ENCODE peak calls at places on chromosomes 13 and 19, in ten cellular contexts. One of them, this sample, is unnamed.

GRCh38 chr19:33284146-33284643 is 18.1 kb downstream of the CEBPA start:
- DNase-seq in fibroblast of lung: no peak
- DNase-seq in uterus: no peak
- DNase-seq in neural progenitor cell: no peak
- DNase-seq in HFFc6: no peak
- DNase-seq in lower leg skin: no peak
- DNase-seq in nephron progenitor cell: no peak
- DNase-seq in dorsolateral prefrontal cortex: no peak
- DNase-seq in cardiac muscle cell: no peak
- DNase-seq in AG10803: no peak
- DNase-seq in this sample: no peak

GRCh38 chr13:36096411-36097184 is 34.6 kb downstream of the DCLK1 start:
- DNase-seq in neural progenitor cell: no peak
- DNase-seq in lower leg skin: no peak
- DNase-seq in fibroblast of lung: peak; percentile 58
- DNase-seq in cardiac muscle cell: peak; percentile 61
- DNase-seq in AG10803: no peak
- DNase-seq in HFFc6: no peak
- DNase-seq in uterus: no peak
- DNase-seq in dorsolateral prefrontal cortex: no peak
- DNase-seq in nephron progenitor cell: no peak
- DNase-seq in this sample: no peak

GRCh38 chr13:39263033-39263432 is 224.8 kb downstream of the NHLRC3 start:
- DNase-seq in uterus: peak; percentile 27
- DNase-seq in cardiac muscle cell: peak; percentile 65
- DNase-seq in fibroblast of lung: peak; percentile 50
- DNase-seq in AG10803: peak; percentile 17
- DNase-seq in HFFc6: peak; percentile 39
- DNase-seq in dorsolateral prefrontal cortex: peak; percentile 22
- DNase-seq in lower leg skin: peak; percentile 40
- DNase-seq in neural progenitor cell: peak; percentile 49
- DNase-seq in nephron progenitor cell: peak; percentile 27
- DNase-seq in this sample: peak; percentile 55

GRCh38 chr13:38348890-38349289 is 761 bp upstream of the UFM1 start:
- DNase-seq in cardiac muscle cell: no peak
- DNase-seq in AG10803: peak; percentile 29
- DNase-seq in neural progenitor cell: no peak
- DNase-seq in nephron progenitor cell: peak; percentile 6
- DNase-seq in lower leg skin: no peak
- DNase-seq in uterus: no peak
- DNase-seq in dorsolateral prefrontal cortex: no peak
- DNase-seq in HFFc6: peak; percentile 27
- DNase-seq in fibroblast of lung: no peak
- DNase-seq in this sample: peak; percentile 15

GRCh38 chr19:18174983-18175382 is 1.4 kb downstream of the IFI30 start:
- DNase-seq in dorsolateral prefrontal cortex: no peak
- DNase-seq in fibroblast of lung: no peak
- DNase-seq in uterus: no peak
- DNase-seq in HFFc6: no peak
- DNase-seq in neural progenitor cell: no peak
- DNase-seq in AG10803: no peak
- DNase-seq in cardiac muscle cell: no peak
- DNase-seq in nephron progenitor cell: no peak
- DNase-seq in lower leg skin: no peak
- DNase-seq in this sample: no peak

GRCh38 chr13:26021516-26021915 is 30.3 kb downstream of the SHISA2 start:
- DNase-seq in neural progenitor cell: no peak
- DNase-seq in uterus: no peak
- DNase-seq in lower leg skin: no peak
- DNase-seq in fibroblast of lung: no peak
- DNase-seq in nephron progenitor cell: no peak
- DNase-seq in dorsolateral prefrontal cortex: no peak
- DNase-seq in HFFc6: no peak
- DNase-seq in AG10803: no peak
- DNase-seq in cardiac muscle cell: no peak
- DNase-seq in this sample: no peak

GRCh38 chr13:106471957-106472543 is 63.4 kb downstream of the EFNB2 start:
- DNase-seq in uterus: peak; percentile 43
- DNase-seq in AG10803: peak; percentile 74
- DNase-seq in dorsolateral prefrontal cortex: no peak
- DNase-seq in nephron progenitor cell: no peak
- DNase-seq in lower leg skin: peak; percentile 71
- DNase-seq in fibroblast of lung: peak; percentile 77
- DNase-seq in neural progenitor cell: peak; percentile 78
- DNase-seq in cardiac muscle cell: peak; percentile 84
- DNase-seq in HFFc6: peak; percentile 85
- DNase-seq in this sample: no peak

GRCh38 chr13:79692846-79693245 is 211.9 kb downstream of the NDFIP2 start:
- DNase-seq in fibroblast of lung: no peak
- DNase-seq in cardiac muscle cell: no peak
- DNase-seq in dorsolateral prefrontal cortex: no peak
- DNase-seq in uterus: no peak
- DNase-seq in HFFc6: no peak
- DNase-seq in nephron progenitor cell: no peak
- DNase-seq in AG10803: peak; percentile 91
- DNase-seq in lower leg skin: no peak
- DNase-seq in neural progenitor cell: no peak
- DNase-seq in this sample: no peak

GRCh38 chr19:1943661-1944087 is 2.7 kb downstream of the CSNK1G2 start:
- DNase-seq in nephron progenitor cell: no peak
- DNase-seq in lower leg skin: no peak
- DNase-seq in neural progenitor cell: no peak
- DNase-seq in uterus: no peak
- DNase-seq in dorsolateral prefrontal cortex: no peak
- DNase-seq in AG10803: no peak
- DNase-seq in cardiac muscle cell: no peak
- DNase-seq in HFFc6: no peak
- DNase-seq in fibroblast of lung: no peak
- DNase-seq in this sample: no peak

GRCh38 chr19:6533000-6533328 is 2.1 kb downstream of the TNFSF9 start:
- DNase-seq in lower leg skin: no peak
- DNase-seq in AG10803: no peak
- DNase-seq in nephron progenitor cell: no peak
- DNase-seq in cardiac muscle cell: no peak
- DNase-seq in HFFc6: no peak
- DNase-seq in uterus: no peak
- DNase-seq in fibroblast of lung: no peak
- DNase-seq in dorsolateral prefrontal cortex: no peak
- DNase-seq in neural progenitor cell: no peak
- DNase-seq in this sample: no peak

GRCh38 chr19:8611890-8612806 is 1.6 kb upstream of the ADAMTS10 start:
- DNase-seq in neural progenitor cell: no peak
- DNase-seq in HFFc6: peak; percentile 10
- DNase-seq in AG10803: peak; percentile 79
- DNase-seq in lower leg skin: peak; percentile 73
- DNase-seq in cardiac muscle cell: peak; percentile 78
- DNase-seq in nephron progenitor cell: no peak
- DNase-seq in fibroblast of lung: peak; percentile 39
- DNase-seq in uterus: peak; percentile 71
- DNase-seq in dorsolateral prefrontal cortex: no peak
- DNase-seq in this sample: no peak

GRCh38 chr13:47437411-47437810 is 540.6 kb upstream of the HTR2A start:
- DNase-seq in uterus: no peak
- DNase-seq in cardiac muscle cell: no peak
- DNase-seq in dorsolateral prefrontal cortex: no peak
- DNase-seq in HFFc6: peak; percentile 65
- DNase-seq in fibroblast of lung: peak; percentile 84
- DNase-seq in nephron progenitor cell: no peak
- DNase-seq in neural progenitor cell: no peak
- DNase-seq in lower leg skin: no peak
- DNase-seq in AG10803: peak; percentile 77
- DNase-seq in this sample: no peak

GRCh38 chr13:53336441-53337160 is 308.0 kb downstream of the OLFM4 start:
- DNase-seq in HFFc6: no peak
- DNase-seq in nephron progenitor cell: no peak
- DNase-seq in AG10803: no peak
- DNase-seq in fibroblast of lung: no peak
- DNase-seq in lower leg skin: no peak
- DNase-seq in cardiac muscle cell: no peak
- DNase-seq in dorsolateral prefrontal cortex: no peak
- DNase-seq in uterus: no peak
- DNase-seq in neural progenitor cell: no peak
- DNase-seq in this sample: no peak

GRCh38 chr19:55633866-55634265 is 6.9 kb upstream of the ZNF580 start:
- DNase-seq in AG10803: no peak
- DNase-seq in cardiac muscle cell: no peak
- DNase-seq in fibroblast of lung: no peak
- DNase-seq in lower leg skin: no peak
- DNase-seq in nephron progenitor cell: no peak
- DNase-seq in neural progenitor cell: no peak
- DNase-seq in uterus: no peak
- DNase-seq in dorsolateral prefrontal cortex: no peak
- DNase-seq in HFFc6: no peak
- DNase-seq in this sample: no peak

GRCh38 chr13:40599722-40600121 is 66.7 kb downstream of the FOXO1 start:
- DNase-seq in uterus: no peak
- DNase-seq in lower leg skin: no peak
- DNase-seq in AG10803: no peak
- DNase-seq in nephron progenitor cell: no peak
- DNase-seq in HFFc6: no peak
- DNase-seq in neural progenitor cell: no peak
- DNase-seq in fibroblast of lung: no peak
- DNase-seq in cardiac muscle cell: no peak
- DNase-seq in dorsolateral prefrontal cortex: no peak
- DNase-seq in this sample: no peak

GRCh38 chr19:3655402-3656072 is 28.9 kb upstream of the CACTIN start:
- DNase-seq in cardiac muscle cell: peak; percentile 87
- DNase-seq in dorsolateral prefrontal cortex: peak; percentile 82
- DNase-seq in AG10803: peak; percentile 95
- DNase-seq in fibroblast of lung: peak; percentile 95
- DNase-seq in neural progenitor cell: no peak
- DNase-seq in HFFc6: peak; percentile 96
- DNase-seq in lower leg skin: no peak
- DNase-seq in nephron progenitor cell: no peak
- DNase-seq in uterus: peak; percentile 62
- DNase-seq in this sample: no peak

GRCh38 chr19:3656073-3656746 is 29.6 kb upstream of the CACTIN start:
- DNase-seq in neural progenitor cell: no peak
- DNase-seq in nephron progenitor cell: no peak
- DNase-seq in AG10803: peak; percentile 66
- DNase-seq in fibroblast of lung: peak; percentile 37
- DNase-seq in lower leg skin: no peak
- DNase-seq in HFFc6: peak; percentile 97
- DNase-seq in dorsolateral prefrontal cortex: no peak
- DNase-seq in cardiac muscle cell: peak; percentile 14
- DNase-seq in uterus: no peak
- DNase-seq in this sample: no peak

GRCh38 chr19:3652422-3652821 is 25.8 kb upstream of the CACTIN start:
- DNase-seq in uterus: no peak
- DNase-seq in cardiac muscle cell: no peak
- DNase-seq in lower leg skin: no peak
- DNase-seq in fibroblast of lung: no peak
- DNase-seq in neural progenitor cell: no peak
- DNase-seq in HFFc6: no peak
- DNase-seq in AG10803: no peak
- DNase-seq in dorsolateral prefrontal cortex: no peak
- DNase-seq in nephron progenitor cell: no peak
- DNase-seq in this sample: no peak

GRCh38 chr19:3653081-3653795 is 26.6 kb upstream of the CACTIN start:
- DNase-seq in HFFc6: no peak
- DNase-seq in nephron progenitor cell: no peak
- DNase-seq in fibroblast of lung: no peak
- DNase-seq in dorsolateral prefrontal cortex: no peak
- DNase-seq in uterus: no peak
- DNase-seq in cardiac muscle cell: no peak
- DNase-seq in lower leg skin: no peak
- DNase-seq in neural progenitor cell: no peak
- DNase-seq in AG10803: no peak
- DNase-seq in this sample: no peak

GRCh38 chr19:3653865-3654513 is 27.4 kb upstream of the CACTIN start:
- DNase-seq in neural progenitor cell: peak; percentile 29
- DNase-seq in dorsolateral prefrontal cortex: no peak
- DNase-seq in uterus: no peak
- DNase-seq in AG10803: no peak
- DNase-seq in lower leg skin: no peak
- DNase-seq in HFFc6: no peak
- DNase-seq in cardiac muscle cell: no peak
- DNase-seq in nephron progenitor cell: no peak
- DNase-seq in fibroblast of lung: no peak
- DNase-seq in this sample: no peak
- TF ChIP-seq CTCF in neural progenitor cell: peak; percentile 33
- TF ChIP-seq CTCF in dorsolateral prefrontal cortex: no peak
- TF ChIP-seq CTCF in uterus: no peak
- TF ChIP-seq CTCF in AG10803: peak; percentile 7
- TF ChIP-seq CTCF in lower leg skin: no peak
- TF ChIP-seq CTCF in HFFc6: peak; percentile 68
- TF ChIP-seq CTCF in cardiac muscle cell: peak; percentile 17
- TF ChIP-seq CTCF in nephron progenitor cell: no peak
- TF ChIP-seq CTCF in fibroblast of lung: no peak
- TF ChIP-seq CTCF in this sample: no peak

GRCh38 chr13:24187185-24187584 is 26.7 kb downstream of the SPATA13 start:
- DNase-seq in lower leg skin: no peak
- DNase-seq in fibroblast of lung: no peak
- DNase-seq in AG10803: peak; percentile 24
- DNase-seq in uterus: no peak
- DNase-seq in cardiac muscle cell: peak; percentile 39
- DNase-seq in dorsolateral prefrontal cortex: no peak
- DNase-seq in neural progenitor cell: no peak
- DNase-seq in nephron progenitor cell: no peak
- DNase-seq in HFFc6: peak; percentile 17
- DNase-seq in this sample: no peak
- TF ChIP-seq CTCF in lower leg skin: no peak
- TF ChIP-seq CTCF in fibroblast of lung: no peak
- TF ChIP-seq CTCF in AG10803: no peak
- TF ChIP-seq CTCF in uterus: no peak
- TF ChIP-seq CTCF in cardiac muscle cell: no peak
- TF ChIP-seq CTCF in dorsolateral prefrontal cortex: no peak
- TF ChIP-seq CTCF in neural progenitor cell: no peak
- TF ChIP-seq CTCF in nephron progenitor cell: no peak
- TF ChIP-seq CTCF in HFFc6: no peak
- TF ChIP-seq CTCF in this sample: no peak

GRCh38 chr19:21483589-21484170 is 21.7 kb upstream of the ZNF429 start:
- DNase-seq in neural progenitor cell: peak; percentile 45
- DNase-seq in lower leg skin: no peak
- DNase-seq in cardiac muscle cell: peak; percentile 16
- DNase-seq in dorsolateral prefrontal cortex: no peak
- DNase-seq in fibroblast of lung: peak; percentile 15
- DNase-seq in HFFc6: peak; percentile 10
- DNase-seq in nephron progenitor cell: peak; percentile 35
- DNase-seq in AG10803: peak; percentile 10
- DNase-seq in uterus: peak; percentile 63
- DNase-seq in this sample: peak; percentile 50
- TF ChIP-seq CTCF in neural progenitor cell: peak; percentile 58
- TF ChIP-seq CTCF in lower leg skin: no peak
- TF ChIP-seq CTCF in cardiac muscle cell: peak; percentile 30
- TF ChIP-seq CTCF in dorsolateral prefrontal cortex: peak; percentile 43
- TF ChIP-seq CTCF in fibroblast of lung: peak; percentile 52
- TF ChIP-seq CTCF in HFFc6: peak; percentile 81
- TF ChIP-seq CTCF in nephron progenitor cell: no peak
- TF ChIP-seq CTCF in AG10803: peak; percentile 33
- TF ChIP-seq CTCF in uterus: peak; percentile 43
- TF ChIP-seq CTCF in this sample: peak; percentile 49

DNA sequence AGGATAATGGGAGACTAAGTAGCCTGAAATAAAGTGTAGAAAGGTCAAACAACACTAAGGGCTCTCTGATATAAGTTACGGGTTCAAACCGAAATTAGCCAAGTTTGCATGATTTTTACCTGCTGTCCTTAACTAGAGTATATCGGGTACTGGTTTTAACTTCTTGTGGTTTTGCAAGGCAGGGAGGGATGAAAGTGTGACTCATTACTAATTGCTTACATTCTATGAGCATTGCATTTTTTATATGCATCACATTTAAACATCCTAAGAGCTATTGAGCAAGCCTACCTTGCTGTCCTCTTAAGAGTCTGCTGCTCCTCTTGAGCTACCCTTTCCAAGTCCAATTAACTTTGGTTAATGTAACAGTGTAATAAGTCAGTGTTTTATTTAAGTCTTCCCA is 415.4 kb downstream of the SLITRK5 start:
- DNase-seq in lower leg skin: no peak
- DNase-seq in fibroblast of lung: peak; percentile 72
- DNase-seq in HFFc6: no peak
- DNase-seq in uterus: no peak
- DNase-seq in nephron progenitor cell: no peak
- DNase-seq in cardiac muscle cell: no peak
- DNase-seq in neural progenitor cell: no peak
- DNase-seq in AG10803: peak; percentile 28
- DNase-seq in dorsolateral prefrontal cortex: no peak
- DNase-seq in this sample: no peak
- TF ChIP-seq CTCF in lower leg skin: no peak
- TF ChIP-seq CTCF in fibroblast of lung: no peak
- TF ChIP-seq CTCF in HFFc6: no peak
- TF ChIP-seq CTCF in uterus: no peak
- TF ChIP-seq CTCF in nephron progenitor cell: no peak
- TF ChIP-seq CTCF in cardiac muscle cell: no peak
- TF ChIP-seq CTCF in neural progenitor cell: no peak
- TF ChIP-seq CTCF in AG10803: no peak
- TF ChIP-seq CTCF in dorsolateral prefrontal cortex: no peak
- TF ChIP-seq CTCF in this sample: no peak